ENCODE peak calls at places on chromosomes 12 and 14, in four cellular contexts. J is H1, P is upper lobe of right lung, X is choroid plexus epithelial cell. Z is an unnamed sample.

GRCh38 chr12:132798836-132799235 is 29.8 kb downstream of the GOLGA3 start:
- DNase-seq in P (no peak), J (no peak), X (no peak), Z (no peak)

GRCh38 chr12:49055978-49056754 is 4.4 kb downstream of the KMT2D start:
- DNase-seq in P (peak), J (no peak), X (peak), Z (peak)

GRCh38 chr12:70292017-70292776 is 49.0 kb downstream of the CNOT2 start:
- DNase-seq in X (no peak), P (no peak), J (no peak), Z (no peak)

GRCh38 chr14:86955955-86956354 is 1037.0 kb downstream of the GALC start:
- DNase-seq in J (no peak), P (no peak), X (no peak), Z (no peak)

GRCh38 chr12:5094550-5094949 is 50.9 kb downstream of the KCNA5 start:
- DNase-seq in X (no peak), P (no peak), J (no peak), Z (no peak)

GRCh38 chr14:99176156-99176945 is 95.6 kb downstream of the BCL11B start:
- DNase-seq in P (no peak), X (no peak), J (no peak), Z (no peak)

GRCh38 chr14:65940056-65940735 is 527.7 kb downstream of the FUT8 start:
- DNase-seq in P (no peak), J (no peak), X (no peak), Z (peak)

GRCh38 chr12:115452751-115453281 is 768.8 kb upstream of the TBX3 start:
- DNase-seq in J (no peak), X (no peak), P (no peak), Z (peak)

GRCh38 chr12:49553512-49554088 is 14.3 kb downstream of the MCRS1 start:
- DNase-seq in X (peak), J (no peak), P (no peak), Z (no peak)

GRCh38 chr12:101375573-101375972 is 32.0 kb downstream of the ARL1 start:
- DNase-seq in P (no peak), X (no peak), J (no peak), Z (no peak)

GRCh38 chr12:31120392-31121008 is 46.8 kb downstream of the DDX11 start:
- DNase-seq in J (no peak), P (no peak), X (no peak), Z (no peak)

GRCh38 chr12:31118831-31119530 is 45.3 kb downstream of the DDX11 start:
- DNase-seq in X (peak), P (no peak), J (no peak), Z (peak)

GRCh38 chr12:31117203-31118011 is 43.7 kb downstream of the DDX11 start:
- DNase-seq in P (no peak), J (no peak), X (peak), Z (peak)

GRCh38 chr12:31118347-31118830 is 44.7 kb downstream of the DDX11 start:
- DNase-seq in X (no peak), P (no peak), J (no peak), Z (peak)

DNA sequence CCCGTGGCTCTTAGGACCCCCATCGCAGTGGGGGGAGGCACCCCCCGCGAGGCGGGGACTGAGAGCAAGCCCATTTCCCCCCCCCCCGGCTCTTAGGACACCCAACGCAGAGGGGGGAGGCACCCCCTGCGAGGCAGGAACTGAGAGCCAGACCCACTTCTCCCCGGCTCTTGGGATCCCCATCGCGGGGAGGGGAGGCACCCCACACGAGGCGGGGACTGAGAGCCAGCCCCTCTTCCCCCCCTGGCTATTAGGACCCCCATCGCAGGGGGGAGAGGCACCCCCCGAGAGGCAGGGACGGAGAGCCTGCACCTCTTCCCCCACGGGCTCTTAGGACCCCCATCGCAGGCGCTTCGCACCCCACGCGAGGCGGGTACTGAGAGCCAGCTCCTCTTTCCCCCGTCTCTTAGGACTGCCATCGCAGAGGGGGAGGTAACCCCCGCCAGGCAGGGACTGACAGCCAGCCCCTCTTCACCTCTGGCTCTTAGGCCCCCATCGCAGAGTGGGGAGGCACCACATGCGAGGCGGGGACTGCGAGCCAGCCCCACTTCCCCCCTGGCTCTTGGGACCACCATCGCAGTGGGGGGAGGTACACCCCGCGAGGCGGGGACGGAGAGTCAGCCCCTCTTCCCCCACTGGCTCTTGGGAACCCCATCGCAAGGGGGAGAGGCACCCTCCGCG is 46.0 kb downstream of the DDX11 start:
- DNase-seq in J (no peak), P (no peak), X (no peak), Z (no peak)
- H3K4me3 ChIP-seq in J (peak), P (no peak), X (no peak), Z (peak)

GRCh38 chr14:73850940-73851339 is 691 bp upstream of the PTGR2 start:
- DNase-seq in P (no peak), X (no peak), J (no peak), Z (no peak)
- H3K4me3 ChIP-seq in P (peak), X (peak), J (peak), Z (peak)

DNA sequence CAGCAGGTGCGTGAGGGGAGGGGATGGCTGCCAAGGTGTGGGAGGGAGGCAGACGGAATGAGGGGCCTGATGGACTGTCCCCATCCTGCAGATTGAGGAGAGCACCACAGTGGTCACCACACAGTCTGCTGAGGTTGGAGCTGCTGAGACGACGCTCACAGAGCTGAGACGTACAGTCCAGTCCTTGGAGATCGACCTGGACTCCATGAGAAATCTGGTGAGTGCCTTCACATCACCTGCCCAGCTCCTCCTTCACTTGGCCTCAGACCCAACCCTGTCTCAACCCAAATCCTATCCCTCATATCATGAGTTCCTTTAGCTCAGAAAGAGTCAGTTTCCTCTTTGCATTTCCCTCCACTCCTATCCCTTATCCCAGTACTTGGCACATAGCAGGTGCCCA is 2.7 kb downstream of the KRT18 start:
- DNase-seq in P (no peak), X (no peak), J (no peak), Z (no peak)
- H3K4me3 ChIP-seq in P (no peak), X (no peak), J (no peak), Z (no peak)

GRCh38 chr12:14950982-14951746 is 10.2 kb downstream of the ARHGDIB start:
- DNase-seq in J (no peak), P (no peak), X (peak), Z (no peak)
- H3K4me3 ChIP-seq in J (no peak), P (no peak), X (no peak), Z (no peak)

GRCh38 chr14:52355526-52355925 is 41.4 kb downstream of the PTGER2 start:
- DNase-seq in P (no peak), X (no peak), J (no peak), Z (no peak)
- H3K4me3 ChIP-seq in P (no peak), X (no peak), J (no peak), Z (no peak)

GRCh38 chr12:32519047-32519446 is 119.7 kb downstream of the FGD4 start:
- DNase-seq in P (no peak), X (no peak), J (no peak), Z (no peak)

GRCh38 chr12:32517966-32518365 is 118.6 kb downstream of the FGD4 start:
- DNase-seq in X (no peak), J (no peak), P (no peak), Z (no peak)

GRCh38 chr12:32522322-32523221 is 123.2 kb downstream of the FGD4 start:
- DNase-seq in X (no peak), P (no peak), J (no peak), Z (no peak)
- H3K4me3 ChIP-seq in X (no peak), P (no peak), J (no peak), Z (no peak)

DNA sequence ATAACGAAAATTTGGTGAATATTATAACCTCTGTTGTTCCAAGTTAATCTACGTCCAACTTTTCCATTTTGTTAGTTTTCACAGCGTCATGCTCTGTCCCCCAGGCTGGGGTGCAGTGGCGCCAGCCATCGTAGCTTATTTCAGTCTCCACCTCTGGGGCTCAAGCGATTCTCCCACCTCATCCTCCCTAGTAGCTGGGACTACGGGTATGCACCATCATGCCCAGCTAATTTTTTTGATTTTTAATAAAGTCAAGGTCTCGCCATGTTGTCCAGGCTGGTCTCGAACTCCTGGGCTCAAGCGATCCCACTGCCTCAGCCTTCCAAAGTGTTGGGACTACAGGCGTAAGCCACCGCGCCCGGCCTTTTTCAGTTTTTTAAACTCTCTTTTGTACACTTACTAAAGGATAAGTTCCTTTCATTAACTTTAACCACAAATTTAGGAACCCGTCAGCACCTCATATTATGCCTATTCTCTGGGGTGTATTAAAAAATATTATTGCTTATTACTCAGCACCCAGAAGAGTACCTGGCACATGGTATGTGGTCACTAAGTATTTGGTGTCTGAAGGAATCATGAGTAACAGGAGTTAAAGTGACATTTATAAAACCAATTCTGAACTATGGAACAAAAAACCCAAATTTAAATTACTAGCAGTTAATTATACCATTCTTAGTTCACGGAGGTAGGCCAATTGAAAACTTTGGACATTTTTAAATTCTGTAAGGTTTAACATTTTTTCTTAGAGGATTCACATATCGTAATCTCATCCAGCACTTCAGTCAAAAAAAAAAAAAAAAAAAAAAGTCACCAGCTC is 925 bp upstream of the MIPOL1 start:
- DNase-seq in X (no peak), P (no peak), J (no peak), Z (no peak)
- H3K4me3 ChIP-seq in X (peak), P (peak), J (peak), Z (peak)

Z was measured in SJCRH30.